ENCODE peak calls at places on chromosome 10, in six cellular contexts. M, J, B, I, O and X are unnamed samples.

GRCh38 chr10:32445036-32445435 is 904 bp upstream of the CCDC7 start:
- DNase-seq in M (no peak), J (no peak), B (no peak), I (no peak), O (no peak), X (no peak)

GRCh38 chr10:33094263-33095051 is 136.4 kb upstream of the ITGB1 start:
- DNase-seq in M (no peak), J (no peak), B (no peak), I (no peak), O (no peak), X (no peak)

GRCh38 chr10:43843331-43844101 is 194.8 kb upstream of the ZNF32 start:
- DNase-seq in M (no peak), J (no peak), B (no peak), I (peak), O (no peak), X (no peak)

GRCh38 chr10:49526624-49527023 is 12.3 kb downstream of the ERCC6 start:
- DNase-seq in M (no peak), J (no peak), B (no peak), I (no peak), O (no peak), X (no peak)

GRCh38 chr10:29067161-29067560 is 221.7 kb upstream of the LYZL1 start:
- DNase-seq in M (no peak), J (no peak), B (no peak), I (peak), O (no peak), X (no peak)

GRCh38 chr10:18438356-18439126 is 212.8 kb downstream of the NSUN6 start:
- DNase-seq in M (no peak), J (no peak), B (no peak), I (no peak), O (no peak), X (no peak)

GRCh38 chr10:49539320-49539885 is 482 bp upstream of the ERCC6 start:
- DNase-seq in M (no peak), J (no peak), B (no peak), I (peak), O (no peak), X (peak)

GRCh38 chr10:80700252-80700651 is 162.6 kb downstream of the SH2D4B start:
- DNase-seq in M (no peak), J (no peak), B (no peak), I (no peak), O (no peak), X (no peak)

GRCh38 chr10:63115732-63116383 is 17.3 kb upstream of the NRBF2 start:
- DNase-seq in M (peak), J (no peak), B (no peak), I (peak), O (no peak), X (peak)

GRCh38 chr10:22856444-22857074 is 71.3 kb upstream of the ARMC3 start:
- DNase-seq in M (no peak), J (no peak), B (no peak), I (no peak), O (no peak), X (no peak)

GRCh38 chr10:119301397-119301796 is 94.0 kb downstream of the GRK5 start:
- DNase-seq in M (no peak), J (peak), B (no peak), I (peak), O (peak), X (no peak)

GRCh38 chr10:121337356-121337936 is 260.8 kb downstream of the FGFR2 start:
- DNase-seq in M (no peak), J (no peak), B (no peak), I (no peak), O (no peak), X (no peak)

GRCh38 chr10:26216577-26216948 is at the start of gene GAD2:
- DNase-seq in M (no peak), J (no peak), B (no peak), I (no peak), O (no peak), X (no peak)

GRCh38 chr10:114635101-114635500 is 23.0 kb downstream of the ABLIM1 start:
- DNase-seq in M (no peak), J (no peak), B (no peak), I (no peak), O (no peak), X (no peak)

GRCh38 chr10:114631678-114632417 is 26.2 kb downstream of the ABLIM1 start:
- DNase-seq in M (peak), J (no peak), B (no peak), I (no peak), O (peak), X (peak)

GRCh38 chr10:114631090-114631677 is 26.9 kb downstream of the ABLIM1 start:
- DNase-seq in M (no peak), J (no peak), B (no peak), I (no peak), O (no peak), X (no peak)

GRCh38 chr10:114634607-114634974 is 23.5 kb downstream of the ABLIM1 start:
- DNase-seq in M (peak), J (no peak), B (peak), I (peak), O (no peak), X (peak)

GRCh38 chr10:114632869-114633715 is 25.0 kb downstream of the ABLIM1 start:
- DNase-seq in M (peak), J (no peak), B (peak), I (peak), O (no peak), X (peak)
- H3K4me3 ChIP-seq in M (no peak), J (no peak), B (no peak), I (no peak), O (no peak), X (no peak)

DNA sequence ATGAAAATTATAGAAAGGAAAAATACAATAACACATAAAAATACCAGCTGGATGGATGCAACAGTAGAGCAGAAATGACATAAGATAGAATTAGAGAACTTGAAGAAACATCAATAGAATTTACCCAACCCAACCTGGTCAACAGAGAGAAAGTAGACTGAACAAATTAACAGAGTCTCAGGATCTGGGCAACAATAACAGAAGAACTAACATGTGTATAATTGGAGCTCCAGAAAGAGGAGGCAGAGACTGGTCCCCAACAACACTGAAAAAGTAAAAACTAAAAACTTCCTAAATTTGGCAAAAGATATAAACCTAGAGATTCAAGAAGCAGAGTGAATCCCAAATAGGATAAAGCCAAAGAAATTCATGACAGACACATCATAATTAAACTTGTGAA is 458.8 kb downstream of the RPS24 start:
- DNase-seq in M (no peak), J (no peak), B (no peak), I (no peak), O (no peak), X (no peak)
- H3K4me3 ChIP-seq in M (no peak), J (no peak), B (no peak), I (no peak), O (no peak), X (no peak)

GRCh38 chr10:101771380-101771779 is 4.5 kb downstream of the FGF8 start:
- DNase-seq in M (no peak), J (no peak), B (no peak), I (no peak), O (no peak), X (no peak)

GRCh38 chr10:101772017-101772894 is 3.7 kb downstream of the FGF8 start:
- DNase-seq in M (no peak), J (no peak), B (no peak), I (no peak), O (no peak), X (no peak)

GRCh38 chr10:101774589-101775272 is 1.2 kb downstream of the FGF8 start:
- DNase-seq in M (no peak), J (no peak), B (no peak), I (no peak), O (no peak), X (no peak)

GRCh38 chr10:101773923-101774588 is 1.9 kb downstream of the FGF8 start:
- DNase-seq in M (no peak), J (no peak), B (no peak), I (no peak), O (no peak), X (peak)

DNA sequence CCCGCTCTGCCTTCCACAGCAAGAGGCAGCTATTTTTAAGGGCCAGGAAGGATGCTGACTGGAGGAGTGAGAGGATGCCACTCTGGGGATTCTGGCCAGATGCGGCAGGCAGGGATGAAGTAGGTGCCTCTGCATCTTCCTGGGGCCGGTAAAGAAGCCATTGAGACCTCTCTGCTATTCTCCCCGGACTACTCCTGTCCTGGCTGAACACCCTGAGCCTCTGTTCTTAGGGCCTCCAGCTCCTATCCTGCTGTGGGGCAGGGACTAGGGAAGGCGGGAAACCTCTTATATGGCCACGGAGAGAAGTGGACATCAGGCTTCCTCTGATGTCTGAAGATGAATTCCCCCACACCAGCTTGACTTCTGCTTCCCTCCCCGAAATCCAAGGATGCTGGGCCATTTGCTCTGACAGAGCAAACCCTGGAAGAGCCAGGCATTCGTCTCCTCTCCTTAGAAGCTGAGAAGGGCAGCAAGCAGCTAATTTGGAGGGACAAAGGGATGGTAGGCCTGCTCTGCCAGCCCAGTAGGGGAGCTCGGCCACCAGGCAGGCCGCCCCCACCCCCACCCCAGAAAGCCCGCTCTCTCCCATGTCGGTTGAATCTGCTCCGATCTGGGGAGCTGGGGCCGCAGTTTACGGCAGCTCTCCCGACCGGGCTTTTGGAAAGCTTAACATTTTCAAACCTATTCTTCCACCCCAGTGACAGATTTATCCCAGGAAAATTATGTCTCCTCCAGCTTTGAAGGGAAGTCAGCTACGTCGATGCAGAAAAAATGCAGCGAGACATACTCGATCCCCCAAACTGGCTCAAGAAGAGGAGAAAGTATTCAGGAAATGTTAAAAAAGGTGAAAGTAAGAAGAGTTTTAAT is 2.8 kb downstream of the FGF8 start:
- DNase-seq in M (no peak), J (no peak), B (no peak), I (no peak), O (no peak), X (no peak)
- H3K4me3 ChIP-seq in M (no peak), J (no peak), B (no peak), I (no peak), O (no peak), X (no peak)

GRCh38 chr10:75294031-75294437 is 58.3 kb upstream of the COMTD1 start:
- DNase-seq in M (no peak), J (no peak), B (no peak), I (no peak), O (no peak), X (no peak)
- H3K4me3 ChIP-seq in M (no peak), J (no peak), B (no peak), I (no peak), O (no peak), X (no peak)

DNA sequence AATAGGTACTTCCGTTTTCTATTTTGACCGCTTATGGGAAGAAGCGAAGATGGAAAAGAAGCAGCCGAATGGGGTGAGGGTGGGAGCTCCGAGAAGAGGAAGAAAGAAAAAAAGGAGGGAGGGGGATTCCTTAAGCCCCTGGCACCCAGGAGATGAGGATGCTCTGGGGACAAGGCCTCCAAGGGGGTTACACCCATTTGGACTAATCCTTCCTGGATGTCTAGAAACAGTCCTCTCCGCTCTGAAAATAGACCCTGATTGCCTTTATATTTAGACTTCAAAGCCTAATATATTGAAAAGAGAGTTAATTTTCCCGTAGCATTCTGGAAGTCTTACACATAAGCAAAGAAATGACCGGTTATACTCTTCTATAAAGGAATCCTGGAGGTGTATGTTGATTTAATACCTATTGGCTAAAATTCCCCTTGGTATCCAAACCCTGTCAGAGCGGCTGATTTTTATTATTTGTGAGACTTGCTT is 690 bp upstream of the HTR7 start:
- DNase-seq in M (no peak), J (no peak), B (no peak), I (no peak), O (no peak), X (no peak)
- H3K4me3 ChIP-seq in M (peak), J (peak), B (peak), I (peak), O (peak), X (no peak)